ENCODE peak calls at places on chromosomes 11 and 22, in five cellular contexts. X is NCI-H526; D is CD4-positive, CD25-positive, alpha-beta regulatory T cell; A is activated CD8-positive, alpha-beta memory T cell treated with anti-CD3 and anti-CD28 coated beads, Interleukin-2, amount 10 ng/mL, durations not matched to agents 7 days and 5 days; S is NAMALWA. H is an unnamed sample.

GRCh38 chr11:112880454-112880853 is 80.8 kb upstream of the NCAM1 start:
- DNase-seq in X (no peak), D (peak), A (peak), S (no peak), H (no peak)

GRCh38 chr11:118928870-118929495 is 3.3 kb upstream of the BCL9L start:
- DNase-seq in X (peak), D (no peak), S (no peak), A (peak), H (peak)

GRCh38 chr22:28766628-28767027 is 5.9 kb upstream of the CCDC117 start:
- DNase-seq in A (no peak), D (no peak), X (no peak), S (no peak), H (no peak)

GRCh38 chr11:45658292-45658991 is 7.0 kb downstream of the CHST1 start:
- DNase-seq in X (no peak), S (no peak), D (no peak), A (no peak), H (peak)

GRCh38 chr22:21045585-21046294 is at the start of gene LRRC74B:
- DNase-seq in D (peak), X (peak), S (peak), A (peak), H (peak)

GRCh38 chr11:111699579-111700156 is 66.5 kb downstream of the PPP2R1B start:
- DNase-seq in A (no peak), D (peak), S (no peak), X (no peak), H (no peak)

GRCh38 chr22:40721266-40721665 is 42.0 kb downstream of the MCHR1 start:
- DNase-seq in D (peak), A (no peak), X (no peak), S (no peak), H (peak)

GRCh38 chr22:37186228-37186996 is 1.6 kb downstream of the C1QTNF6 start:
- DNase-seq in S (peak), A (peak), X (peak), D (peak), H (peak)

GRCh38 chr11:66388746-66389386 is 17.3 kb upstream of the SLC29A2 start:
- DNase-seq in D (peak), A (peak), X (peak), S (peak), H (peak)

GRCh38 chr11:78567209-78567608 is 7.5 kb downstream of the NARS2 start:
- DNase-seq in X (no peak), D (no peak), S (no peak), A (no peak), H (no peak)

GRCh38 chr11:85810521-85810870 is 445 bp downstream of the SYTL2 start:
- DNase-seq in A (no peak), S (no peak), D (no peak), X (no peak), H (no peak)

GRCh38 chr22:22201925-22202343 is 42.7 kb upstream of the VPREB1 start:
- DNase-seq in X (no peak), S (peak), A (no peak), D (no peak), H (no peak)

GRCh38 chr22:24069721-24070120 is 58.6 kb downstream of the CABIN1 start:
- DNase-seq in D (no peak), X (no peak), S (peak), A (no peak), H (no peak)

GRCh38 chr11:1825785-1826451 is 8.9 kb upstream of the SYT8 start:
- DNase-seq in X (no peak), S (no peak), A (peak), D (no peak), H (no peak)

GRCh38 chr22:22673628-22674027 is 29.2 kb downstream of the GGTLC2 start:
- DNase-seq in X (no peak), A (no peak), S (no peak), D (no peak), H (no peak)

GRCh38 chr22:26172389-26172990 is 3.2 kb downstream of the SEZ6L start:
- DNase-seq in D (peak), A (peak), S (peak), X (peak), H (peak)

GRCh38 chr11:111135101-111135500 is 110.4 kb upstream of the POU2AF2 start:
- DNase-seq in D (no peak), A (no peak), X (no peak), S (no peak), H (no peak)

GRCh38 chr22:36823177-36823839 is 6.5 kb upstream of the PVALB start:
- DNase-seq in X (no peak), S (no peak), D (no peak), A (no peak), H (peak)

GRCh38 chr11:113248702-113249490 is 65.5 kb upstream of the TTC12 start:
- DNase-seq in A (no peak), X (no peak), D (peak), S (no peak), H (no peak)

H was measured in mesenchymal stem cell.